ENCODE peak calls at places on chromosomes 3 and 15, in eight cellular contexts. One of them, this sample, is unnamed.
A peak's percentile ranks its signal among the peaks of the same experiment; 100 is the strongest.

GRCh38 chr3:101154386-101154785 is 161.2 kb upstream of the ABI3BP start:
- DNase-seq in left ventricle myocardium inferior: no peak
- DNase-seq in CD4-positive, alpha-beta memory T cell: no peak
- DNase-seq in mammary epithelial cell: no peak
- DNase-seq in brain pericyte: no peak
- DNase-seq in hepatic stellate cell: no peak
- DNase-seq in NCI-H510A treated with DMSO at 0.1 percent for 48 hours: no peak
- DNase-seq in ureter: no peak
- DNase-seq in this sample: no peak

GRCh38 chr3:30340500-30340899 is 265.9 kb upstream of the TGFBR2 start:
- DNase-seq in left ventricle myocardium inferior: no peak
- DNase-seq in CD4-positive, alpha-beta memory T cell: no peak
- DNase-seq in mammary epithelial cell: no peak
- DNase-seq in brain pericyte: no peak
- DNase-seq in hepatic stellate cell: no peak
- DNase-seq in NCI-H510A treated with DMSO at 0.1 percent for 48 hours: no peak
- DNase-seq in ureter: no peak
- DNase-seq in this sample: no peak

GRCh38 chr3:183714622-183715021 is 17.0 kb downstream of the YEATS2 start:
- DNase-seq in left ventricle myocardium inferior: no peak
- DNase-seq in CD4-positive, alpha-beta memory T cell: no peak
- DNase-seq in mammary epithelial cell: no peak
- DNase-seq in brain pericyte: no peak
- DNase-seq in hepatic stellate cell: no peak
- DNase-seq in NCI-H510A treated with DMSO at 0.1 percent for 48 hours: no peak
- DNase-seq in ureter: no peak
- DNase-seq in this sample: no peak

GRCh38 chr3:72722930-72723726 is 125.1 kb downstream of the SHQ1 start:
- DNase-seq in left ventricle myocardium inferior: peak; percentile 23
- DNase-seq in CD4-positive, alpha-beta memory T cell: no peak
- DNase-seq in mammary epithelial cell: peak; percentile 58
- DNase-seq in brain pericyte: no peak
- DNase-seq in hepatic stellate cell: peak; percentile 46
- DNase-seq in NCI-H510A treated with DMSO at 0.1 percent for 48 hours: no peak
- DNase-seq in ureter: peak; percentile 75
- DNase-seq in this sample: no peak

GRCh38 chr15:31158858-31159569 is 57.5 kb upstream of the TRPM1 start:
- DNase-seq in left ventricle myocardium inferior: peak; percentile 59
- DNase-seq in CD4-positive, alpha-beta memory T cell: no peak
- DNase-seq in mammary epithelial cell: no peak
- DNase-seq in brain pericyte: no peak
- DNase-seq in hepatic stellate cell: no peak
- DNase-seq in NCI-H510A treated with DMSO at 0.1 percent for 48 hours: no peak
- DNase-seq in ureter: no peak
- DNase-seq in this sample: no peak

GRCh38 chr3:42130329-42131070 is 39.3 kb downstream of the TRAK1 start:
- DNase-seq in left ventricle myocardium inferior: no peak
- DNase-seq in CD4-positive, alpha-beta memory T cell: no peak
- DNase-seq in mammary epithelial cell: no peak
- DNase-seq in brain pericyte: no peak
- DNase-seq in hepatic stellate cell: no peak
- DNase-seq in NCI-H510A treated with DMSO at 0.1 percent for 48 hours: no peak
- DNase-seq in ureter: no peak
- DNase-seq in this sample: no peak

GRCh38 chr3:189898559-189899153 is 222.0 kb downstream of the P3H2 start:
- DNase-seq in left ventricle myocardium inferior: no peak
- DNase-seq in CD4-positive, alpha-beta memory T cell: no peak
- DNase-seq in mammary epithelial cell: peak; percentile 52
- DNase-seq in brain pericyte: no peak
- DNase-seq in hepatic stellate cell: no peak
- DNase-seq in NCI-H510A treated with DMSO at 0.1 percent for 48 hours: no peak
- DNase-seq in ureter: no peak
- DNase-seq in this sample: no peak

GRCh38 chr15:25057574-25057973 is 102.8 kb downstream of the SNRPN start:
- DNase-seq in left ventricle myocardium inferior: no peak
- DNase-seq in CD4-positive, alpha-beta memory T cell: no peak
- DNase-seq in mammary epithelial cell: no peak
- DNase-seq in brain pericyte: no peak
- DNase-seq in hepatic stellate cell: no peak
- DNase-seq in NCI-H510A treated with DMSO at 0.1 percent for 48 hours: no peak
- DNase-seq in ureter: peak; percentile 18
- DNase-seq in this sample: no peak

GRCh38 chr3:97935842-97936241 is 36.4 kb downstream of the RIOX2 start:
- DNase-seq in left ventricle myocardium inferior: no peak
- DNase-seq in CD4-positive, alpha-beta memory T cell: no peak
- DNase-seq in mammary epithelial cell: peak; percentile 60
- DNase-seq in brain pericyte: no peak
- DNase-seq in hepatic stellate cell: no peak
- DNase-seq in NCI-H510A treated with DMSO at 0.1 percent for 48 hours: no peak
- DNase-seq in ureter: no peak
- DNase-seq in this sample: no peak

GRCh38 chr3:64460877-64461276 is 226.9 kb downstream of the ADAMTS9 start:
- DNase-seq in left ventricle myocardium inferior: no peak
- DNase-seq in CD4-positive, alpha-beta memory T cell: no peak
- DNase-seq in mammary epithelial cell: no peak
- DNase-seq in brain pericyte: no peak
- DNase-seq in hepatic stellate cell: peak; percentile 59
- DNase-seq in NCI-H510A treated with DMSO at 0.1 percent for 48 hours: no peak
- DNase-seq in ureter: no peak
- DNase-seq in this sample: no peak

GRCh38 chr15:39300451-39301153 is 280.3 kb upstream of the THBS1 start:
- DNase-seq in left ventricle myocardium inferior: no peak
- DNase-seq in CD4-positive, alpha-beta memory T cell: no peak
- DNase-seq in mammary epithelial cell: peak; percentile 49
- DNase-seq in brain pericyte: no peak
- DNase-seq in hepatic stellate cell: no peak
- DNase-seq in NCI-H510A treated with DMSO at 0.1 percent for 48 hours: no peak
- DNase-seq in ureter: no peak
- DNase-seq in this sample: no peak

GRCh38 chr3:197912770-197913476 is 37.1 kb upstream of the RPL35A start:
- DNase-seq in left ventricle myocardium inferior: no peak
- DNase-seq in CD4-positive, alpha-beta memory T cell: no peak
- DNase-seq in mammary epithelial cell: no peak
- DNase-seq in brain pericyte: no peak
- DNase-seq in hepatic stellate cell: no peak
- DNase-seq in NCI-H510A treated with DMSO at 0.1 percent for 48 hours: no peak
- DNase-seq in ureter: no peak
- DNase-seq in this sample: no peak

GRCh38 chr15:79101866-79102581 is 11.4 kb upstream of the RASGRF1 start:
- DNase-seq in left ventricle myocardium inferior: no peak
- DNase-seq in CD4-positive, alpha-beta memory T cell: no peak
- DNase-seq in mammary epithelial cell: peak; percentile 16
- DNase-seq in brain pericyte: no peak
- DNase-seq in hepatic stellate cell: no peak
- DNase-seq in NCI-H510A treated with DMSO at 0.1 percent for 48 hours: no peak
- DNase-seq in ureter: peak; percentile 9
- DNase-seq in this sample: no peak

GRCh38 chr3:137259709-137260108 is 301.9 kb downstream of the IL20RB start:
- DNase-seq in left ventricle myocardium inferior: no peak
- DNase-seq in CD4-positive, alpha-beta memory T cell: no peak
- DNase-seq in mammary epithelial cell: no peak
- DNase-seq in brain pericyte: no peak
- DNase-seq in hepatic stellate cell: no peak
- DNase-seq in NCI-H510A treated with DMSO at 0.1 percent for 48 hours: no peak
- DNase-seq in ureter: no peak
- DNase-seq in this sample: no peak

GRCh38 chr15:65020419-65020818 is 9.0 kb downstream of the MTFMT start:
- DNase-seq in left ventricle myocardium inferior: no peak
- DNase-seq in CD4-positive, alpha-beta memory T cell: no peak
- DNase-seq in mammary epithelial cell: no peak
- DNase-seq in brain pericyte: no peak
- DNase-seq in hepatic stellate cell: no peak
- DNase-seq in NCI-H510A treated with DMSO at 0.1 percent for 48 hours: no peak
- DNase-seq in ureter: no peak
- DNase-seq in this sample: no peak

GRCh38 chr15:94674251-94674650 is 442.9 kb downstream of the MCTP2 start:
- DNase-seq in left ventricle myocardium inferior: no peak
- DNase-seq in CD4-positive, alpha-beta memory T cell: no peak
- DNase-seq in mammary epithelial cell: peak; percentile 88
- DNase-seq in brain pericyte: no peak
- DNase-seq in hepatic stellate cell: no peak
- DNase-seq in NCI-H510A treated with DMSO at 0.1 percent for 48 hours: no peak
- DNase-seq in ureter: peak; percentile 59
- DNase-seq in this sample: no peak

GRCh38 chr3:69094467-69095205 is 9.9 kb downstream of the ARL6IP5 start:
- DNase-seq in left ventricle myocardium inferior: no peak
- DNase-seq in CD4-positive, alpha-beta memory T cell: no peak
- DNase-seq in mammary epithelial cell: peak; percentile 73
- DNase-seq in brain pericyte: no peak
- DNase-seq in hepatic stellate cell: peak; percentile 22
- DNase-seq in NCI-H510A treated with DMSO at 0.1 percent for 48 hours: no peak
- DNase-seq in ureter: no peak
- DNase-seq in this sample: no peak

GRCh38 chr15:73745073-73745472 is 8.1 kb downstream of the INSYN1 start:
- DNase-seq in left ventricle myocardium inferior: no peak
- DNase-seq in CD4-positive, alpha-beta memory T cell: no peak
- DNase-seq in mammary epithelial cell: no peak
- DNase-seq in brain pericyte: no peak
- DNase-seq in hepatic stellate cell: no peak
- DNase-seq in NCI-H510A treated with DMSO at 0.1 percent for 48 hours: no peak
- DNase-seq in ureter: no peak
- DNase-seq in this sample: no peak

GRCh38 chr3:84755860-84756259 is 202.9 kb upstream of the CADM2 start:
- DNase-seq in left ventricle myocardium inferior: no peak
- DNase-seq in CD4-positive, alpha-beta memory T cell: no peak
- DNase-seq in mammary epithelial cell: no peak
- DNase-seq in brain pericyte: no peak
- DNase-seq in hepatic stellate cell: no peak
- DNase-seq in NCI-H510A treated with DMSO at 0.1 percent for 48 hours: no peak
- DNase-seq in ureter: no peak
- DNase-seq in this sample: no peak

GRCh38 chr3:169710619-169711018 is 47.1 kb upstream of the MECOM start:
- DNase-seq in left ventricle myocardium inferior: no peak
- DNase-seq in CD4-positive, alpha-beta memory T cell: no peak
- DNase-seq in mammary epithelial cell: peak; percentile 46
- DNase-seq in brain pericyte: no peak
- DNase-seq in hepatic stellate cell: no peak
- DNase-seq in NCI-H510A treated with DMSO at 0.1 percent for 48 hours: no peak
- DNase-seq in ureter: no peak
- DNase-seq in this sample: no peak

GRCh38 chr3:46926871-46927717 is 49.5 kb downstream of the CCDC12 start:
- DNase-seq in left ventricle myocardium inferior: no peak
- DNase-seq in CD4-positive, alpha-beta memory T cell: no peak
- DNase-seq in mammary epithelial cell: no peak
- DNase-seq in brain pericyte: no peak
- DNase-seq in hepatic stellate cell: no peak
- DNase-seq in NCI-H510A treated with DMSO at 0.1 percent for 48 hours: no peak
- DNase-seq in ureter: no peak
- DNase-seq in this sample: no peak

GRCh38 chr3:197960694-197961581 is 921 bp downstream of the LMLN start:
- DNase-seq in left ventricle myocardium inferior: no peak
- DNase-seq in CD4-positive, alpha-beta memory T cell: no peak
- DNase-seq in mammary epithelial cell: no peak
- DNase-seq in brain pericyte: no peak
- DNase-seq in hepatic stellate cell: peak; percentile 38
- DNase-seq in NCI-H510A treated with DMSO at 0.1 percent for 48 hours: no peak
- DNase-seq in ureter: no peak
- DNase-seq in this sample: no peak

GRCh38 chr3:20648294-20648693 is 462.3 kb upstream of the SGO1 start:
- DNase-seq in left ventricle myocardium inferior: no peak
- DNase-seq in CD4-positive, alpha-beta memory T cell: no peak
- DNase-seq in mammary epithelial cell: peak; percentile 62
- DNase-seq in brain pericyte: no peak
- DNase-seq in hepatic stellate cell: peak; percentile 40
- DNase-seq in NCI-H510A treated with DMSO at 0.1 percent for 48 hours: no peak
- DNase-seq in ureter: no peak
- DNase-seq in this sample: no peak

GRCh38 chr3:105365171-105365535 is 1.6 kb upstream of the ALCAM start:
- DNase-seq in left ventricle myocardium inferior: no peak
- DNase-seq in CD4-positive, alpha-beta memory T cell: no peak
- DNase-seq in mammary epithelial cell: no peak
- DNase-seq in brain pericyte: no peak
- DNase-seq in hepatic stellate cell: no peak
- DNase-seq in NCI-H510A treated with DMSO at 0.1 percent for 48 hours: no peak
- DNase-seq in ureter: no peak
- DNase-seq in this sample: no peak

GRCh38 chr15:91408476-91409076 is 308.5 kb downstream of the SV2B start:
- DNase-seq in left ventricle myocardium inferior: peak; percentile 14
- DNase-seq in CD4-positive, alpha-beta memory T cell: no peak
- DNase-seq in mammary epithelial cell: no peak
- DNase-seq in brain pericyte: no peak
- DNase-seq in hepatic stellate cell: no peak
- DNase-seq in NCI-H510A treated with DMSO at 0.1 percent for 48 hours: no peak
- DNase-seq in ureter: no peak
- DNase-seq in this sample: no peak

GRCh38 chr15:71312194-71312708 is 197.0 kb downstream of the THSD4 start:
- DNase-seq in left ventricle myocardium inferior: no peak
- DNase-seq in CD4-positive, alpha-beta memory T cell: no peak
- DNase-seq in mammary epithelial cell: no peak
- DNase-seq in brain pericyte: no peak
- DNase-seq in hepatic stellate cell: no peak
- DNase-seq in NCI-H510A treated with DMSO at 0.1 percent for 48 hours: no peak
- DNase-seq in ureter: no peak
- DNase-seq in this sample: no peak

GRCh38 chr3:36868614-36869436 is 76.0 kb downstream of the TRANK1 start:
- DNase-seq in left ventricle myocardium inferior: no peak
- DNase-seq in CD4-positive, alpha-beta memory T cell: peak; percentile 47
- DNase-seq in mammary epithelial cell: peak; percentile 45
- DNase-seq in brain pericyte: no peak
- DNase-seq in hepatic stellate cell: peak; percentile 40
- DNase-seq in NCI-H510A treated with DMSO at 0.1 percent for 48 hours: peak; percentile 41
- DNase-seq in ureter: peak; percentile 63
- DNase-seq in this sample: peak; percentile 42

GRCh38 chr15:54374184-54374947 is 396.1 kb downstream of the UNC13C start:
- DNase-seq in left ventricle myocardium inferior: no peak
- DNase-seq in CD4-positive, alpha-beta memory T cell: no peak
- DNase-seq in mammary epithelial cell: no peak
- DNase-seq in brain pericyte: no peak
- DNase-seq in hepatic stellate cell: no peak
- DNase-seq in NCI-H510A treated with DMSO at 0.1 percent for 48 hours: no peak
- DNase-seq in ureter: no peak
- DNase-seq in this sample: no peak